ENCODE peak calls at places on chromosomes 1 and 21, in ten cellular contexts. One of them, this sample, is unnamed.

GRCh38 chr1:29743264-29743663 is 506.9 kb downstream of the PTPRU start:
- DNase-seq in right lobe of liver: no peak
- DNase-seq in tibial nerve: no peak
- DNase-seq in stomach: no peak
- DNase-seq in IMR-90: no peak
- DNase-seq in ovary: no peak
- DNase-seq in esophagus squamous epithelium: no peak
- DNase-seq in K562: no peak
- DNase-seq in uterus: no peak
- DNase-seq in A549: no peak
- DNase-seq in this sample: no peak

GRCh38 chr21:35779690-35780570 is 280.4 kb downstream of the SETD4 start:
- DNase-seq in uterus: no peak
- DNase-seq in IMR-90: peak; percentile 91
- DNase-seq in K562: no peak
- DNase-seq in A549: no peak
- DNase-seq in right lobe of liver: no peak
- DNase-seq in esophagus squamous epithelium: no peak
- DNase-seq in stomach: no peak
- DNase-seq in tibial nerve: no peak
- DNase-seq in ovary: no peak
- DNase-seq in this sample: no peak

GRCh38 chr1:204146965-204147364 is 4.9 kb downstream of the ETNK2 start:
- DNase-seq in esophagus squamous epithelium: no peak
- DNase-seq in tibial nerve: no peak
- DNase-seq in A549: no peak
- DNase-seq in right lobe of liver: peak; percentile 93
- DNase-seq in uterus: no peak
- DNase-seq in IMR-90: no peak
- DNase-seq in stomach: no peak
- DNase-seq in ovary: no peak
- DNase-seq in K562: no peak
- DNase-seq in this sample: no peak

GRCh38 chr1:162133566-162133965 is 64.1 kb downstream of the NOS1AP start:
- DNase-seq in stomach: no peak
- DNase-seq in tibial nerve: no peak
- DNase-seq in uterus: no peak
- DNase-seq in right lobe of liver: no peak
- DNase-seq in esophagus squamous epithelium: no peak
- DNase-seq in A549: no peak
- DNase-seq in ovary: no peak
- DNase-seq in K562: no peak
- DNase-seq in IMR-90: no peak
- DNase-seq in this sample: no peak

GRCh38 chr1:20729155-20729931 is 3.2 kb downstream of the SH2D5 start:
- DNase-seq in right lobe of liver: peak; percentile 26
- DNase-seq in uterus: no peak
- DNase-seq in A549: no peak
- DNase-seq in stomach: no peak
- DNase-seq in K562: no peak
- DNase-seq in ovary: no peak
- DNase-seq in esophagus squamous epithelium: no peak
- DNase-seq in tibial nerve: no peak
- DNase-seq in IMR-90: no peak
- DNase-seq in this sample: no peak

GRCh38 chr1:31354266-31354665 is 18.6 kb downstream of the FABP3 start:
- DNase-seq in IMR-90: peak; percentile 44
- DNase-seq in uterus: no peak
- DNase-seq in ovary: no peak
- DNase-seq in A549: no peak
- DNase-seq in right lobe of liver: no peak
- DNase-seq in stomach: no peak
- DNase-seq in esophagus squamous epithelium: no peak
- DNase-seq in tibial nerve: no peak
- DNase-seq in K562: no peak
- DNase-seq in this sample: no peak

GRCh38 chr21:29258626-29259335 is 39.9 kb upstream of the BACH1 start:
- DNase-seq in ovary: no peak
- DNase-seq in right lobe of liver: no peak
- DNase-seq in tibial nerve: no peak
- DNase-seq in A549: peak; percentile 32
- DNase-seq in K562: no peak
- DNase-seq in IMR-90: peak; percentile 89
- DNase-seq in stomach: no peak
- DNase-seq in uterus: no peak
- DNase-seq in esophagus squamous epithelium: no peak
- DNase-seq in this sample: no peak

GRCh38 chr1:11407301-11407994 is 71.5 kb upstream of the DISP3 start:
- DNase-seq in tibial nerve: no peak
- DNase-seq in K562: no peak
- DNase-seq in ovary: no peak
- DNase-seq in right lobe of liver: no peak
- DNase-seq in uterus: no peak
- DNase-seq in esophagus squamous epithelium: no peak
- DNase-seq in IMR-90: no peak
- DNase-seq in stomach: no peak
- DNase-seq in A549: no peak
- DNase-seq in this sample: no peak

GRCh38 chr1:98053471-98054366 is 132.9 kb upstream of the DPYD start:
- DNase-seq in right lobe of liver: peak; percentile 74
- DNase-seq in uterus: peak; percentile 44
- DNase-seq in esophagus squamous epithelium: no peak
- DNase-seq in tibial nerve: peak; percentile 25
- DNase-seq in A549: peak; percentile 59
- DNase-seq in ovary: peak; percentile 45
- DNase-seq in IMR-90: peak; percentile 65
- DNase-seq in stomach: peak; percentile 55
- DNase-seq in K562: peak; percentile 52
- DNase-seq in this sample: no peak

GRCh38 chr1:77218477-77219165 is 609 bp downstream of the PIGK start:
- DNase-seq in stomach: no peak
- DNase-seq in IMR-90: peak; percentile 27
- DNase-seq in tibial nerve: no peak
- DNase-seq in ovary: no peak
- DNase-seq in esophagus squamous epithelium: no peak
- DNase-seq in right lobe of liver: no peak
- DNase-seq in A549: no peak
- DNase-seq in uterus: no peak
- DNase-seq in K562: peak; percentile 9
- DNase-seq in this sample: no peak

GRCh38 chr21:23861908-23862504 is 1745.3 kb downstream of the MRPL39 start:
- DNase-seq in ovary: no peak
- DNase-seq in uterus: no peak
- DNase-seq in esophagus squamous epithelium: no peak
- DNase-seq in tibial nerve: no peak
- DNase-seq in K562: no peak
- DNase-seq in A549: no peak
- DNase-seq in stomach: no peak
- DNase-seq in right lobe of liver: no peak
- DNase-seq in IMR-90: no peak
- DNase-seq in this sample: no peak

GRCh38 chr1:210647406-210648333 is 319.0 kb downstream of the HHAT start:
- DNase-seq in uterus: no peak
- DNase-seq in IMR-90: peak; percentile 68
- DNase-seq in esophagus squamous epithelium: no peak
- DNase-seq in ovary: no peak
- DNase-seq in stomach: no peak
- DNase-seq in tibial nerve: no peak
- DNase-seq in A549: no peak
- DNase-seq in right lobe of liver: no peak
- DNase-seq in K562: no peak
- DNase-seq in this sample: no peak

GRCh38 chr1:183915634-183916510 is 111.0 kb downstream of the RGL1 start:
- DNase-seq in stomach: peak; percentile 63
- DNase-seq in right lobe of liver: no peak
- DNase-seq in esophagus squamous epithelium: peak; percentile 18
- DNase-seq in tibial nerve: peak; percentile 69
- DNase-seq in K562: peak; percentile 81
- DNase-seq in ovary: peak; percentile 84
- DNase-seq in A549: peak; percentile 87
- DNase-seq in IMR-90: peak; percentile 99
- DNase-seq in uterus: peak; percentile 75
- DNase-seq in this sample: peak; percentile 95

GRCh38 chr1:240465531-240465940 is 146.4 kb downstream of the GREM2 start:
- DNase-seq in K562: no peak
- DNase-seq in stomach: no peak
- DNase-seq in right lobe of liver: no peak
- DNase-seq in tibial nerve: no peak
- DNase-seq in ovary: no peak
- DNase-seq in IMR-90: peak; percentile 54
- DNase-seq in esophagus squamous epithelium: no peak
- DNase-seq in A549: no peak
- DNase-seq in uterus: no peak
- DNase-seq in this sample: no peak

GRCh38 chr1:170695955-170696590 is 32.1 kb downstream of the PRRX1 start:
- DNase-seq in esophagus squamous epithelium: no peak
- DNase-seq in uterus: no peak
- DNase-seq in tibial nerve: no peak
- DNase-seq in stomach: no peak
- DNase-seq in K562: no peak
- DNase-seq in IMR-90: no peak
- DNase-seq in ovary: no peak
- DNase-seq in A549: no peak
- DNase-seq in right lobe of liver: no peak
- DNase-seq in this sample: no peak

GRCh38 chr1:28470146-28470545 is 35.7 kb upstream of the RCC1 start:
- DNase-seq in esophagus squamous epithelium: no peak
- DNase-seq in uterus: no peak
- DNase-seq in stomach: no peak
- DNase-seq in right lobe of liver: no peak
- DNase-seq in K562: no peak
- DNase-seq in tibial nerve: no peak
- DNase-seq in IMR-90: no peak
- DNase-seq in A549: no peak
- DNase-seq in ovary: no peak
- DNase-seq in this sample: no peak

GRCh38 chr21:25582888-25583287 is 24.4 kb downstream of the MRPL39 start:
- DNase-seq in uterus: no peak
- DNase-seq in esophagus squamous epithelium: no peak
- DNase-seq in A549: no peak
- DNase-seq in tibial nerve: no peak
- DNase-seq in ovary: no peak
- DNase-seq in stomach: no peak
- DNase-seq in IMR-90: no peak
- DNase-seq in right lobe of liver: no peak
- DNase-seq in K562: no peak
- DNase-seq in this sample: no peak

GRCh38 chr1:8910914-8911313 is 32.4 kb upstream of the ENO1 start:
- DNase-seq in right lobe of liver: no peak
- DNase-seq in esophagus squamous epithelium: no peak
- DNase-seq in K562: no peak
- DNase-seq in tibial nerve: no peak
- DNase-seq in ovary: no peak
- DNase-seq in A549: peak; percentile 52
- DNase-seq in uterus: no peak
- DNase-seq in stomach: no peak
- DNase-seq in IMR-90: peak; percentile 51
- DNase-seq in this sample: no peak

DNA sequence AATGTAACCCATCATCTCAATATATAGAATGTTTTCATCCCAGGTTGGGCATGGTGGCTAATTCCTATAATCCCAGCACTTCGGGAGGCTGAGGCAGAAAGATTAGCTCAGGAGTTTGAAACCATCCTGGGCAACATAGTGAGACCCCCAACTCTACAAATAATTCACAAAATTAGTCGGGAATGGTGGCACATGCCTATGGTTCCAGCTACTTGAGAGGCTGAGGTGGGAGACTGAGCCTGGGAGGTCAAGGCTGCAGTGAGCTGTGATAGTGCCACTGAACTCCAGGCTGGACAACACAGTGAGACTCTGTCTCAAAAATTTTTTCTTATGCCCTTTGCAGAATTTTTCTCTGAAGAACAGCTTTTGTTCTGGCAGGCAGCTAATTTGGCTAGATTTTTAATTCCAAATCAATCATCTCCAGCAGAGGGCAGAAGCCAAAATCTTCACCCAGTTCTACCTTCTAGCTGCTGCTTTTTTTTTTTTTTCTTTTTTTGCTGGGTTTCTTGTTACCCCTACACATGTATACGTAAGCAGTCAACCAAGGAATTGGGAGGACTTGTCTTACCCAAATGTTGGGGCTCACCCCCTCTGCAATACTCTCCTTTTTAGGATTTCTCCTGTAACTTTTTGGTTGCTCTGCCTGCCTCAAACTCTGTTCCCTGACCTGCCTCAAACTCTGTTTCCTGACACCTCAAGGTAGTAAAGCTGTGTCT is 2.7 kb upstream of the RAD54L start:
- DNase-seq in stomach: no peak
- DNase-seq in uterus: no peak
- DNase-seq in esophagus squamous epithelium: no peak
- DNase-seq in tibial nerve: no peak
- DNase-seq in right lobe of liver: no peak
- DNase-seq in A549: peak; percentile 17
- DNase-seq in ovary: no peak
- DNase-seq in K562: peak; percentile 49
- DNase-seq in IMR-90: peak; percentile 5
- DNase-seq in this sample: no peak
- TF ChIP-seq CTCF in stomach: no peak
- TF ChIP-seq CTCF in uterus: no peak
- TF ChIP-seq CTCF in esophagus squamous epithelium: no peak
- TF ChIP-seq CTCF in tibial nerve: no peak
- TF ChIP-seq CTCF in right lobe of liver: peak; percentile 24
- TF ChIP-seq CTCF in A549: peak; percentile 37
- TF ChIP-seq CTCF in ovary: no peak
- TF ChIP-seq CTCF in K562: peak; percentile 67
- TF ChIP-seq CTCF in IMR-90: peak; percentile 42
- TF ChIP-seq CTCF in this sample: peak; percentile 10

GRCh38 chr1:151985768-151986167 is 7.9 kb downstream of the S100A10 start:
- DNase-seq in tibial nerve: no peak
- DNase-seq in K562: no peak
- DNase-seq in right lobe of liver: no peak
- DNase-seq in IMR-90: no peak
- DNase-seq in stomach: no peak
- DNase-seq in ovary: no peak
- DNase-seq in A549: no peak
- DNase-seq in esophagus squamous epithelium: no peak
- DNase-seq in uterus: no peak
- DNase-seq in this sample: no peak
- TF ChIP-seq POLR2A in tibial nerve: no peak
- TF ChIP-seq POLR2A in K562: no peak
- TF ChIP-seq POLR2A in right lobe of liver: no peak
- TF ChIP-seq POLR2A in IMR-90: no peak
- TF ChIP-seq POLR2A in stomach: no peak
- TF ChIP-seq POLR2A in ovary: no peak
- TF ChIP-seq POLR2A in A549: no peak
- TF ChIP-seq POLR2A in esophagus squamous epithelium: no peak
- TF ChIP-seq POLR2A in uterus: no peak
- TF ChIP-seq POLR2A in this sample: no peak

GRCh38 chr1:167439301-167439988 is 78.9 kb downstream of the CD247 start:
- DNase-seq in K562: peak; percentile 56
- DNase-seq in A549: peak; percentile 55
- DNase-seq in esophagus squamous epithelium: no peak
- DNase-seq in IMR-90: peak; percentile 28
- DNase-seq in stomach: no peak
- DNase-seq in tibial nerve: no peak
- DNase-seq in ovary: no peak
- DNase-seq in uterus: peak; percentile 30
- DNase-seq in right lobe of liver: no peak
- DNase-seq in this sample: no peak
- TF ChIP-seq CTCF in K562: peak; percentile 39
- TF ChIP-seq CTCF in A549: peak; percentile 16
- TF ChIP-seq CTCF in esophagus squamous epithelium: no peak
- TF ChIP-seq CTCF in IMR-90: peak; percentile 20
- TF ChIP-seq CTCF in stomach: no peak
- TF ChIP-seq CTCF in tibial nerve: no peak
- TF ChIP-seq CTCF in ovary: no peak
- TF ChIP-seq CTCF in uterus: no peak
- TF ChIP-seq CTCF in right lobe of liver: no peak
- TF ChIP-seq CTCF in this sample: no peak

GRCh38 chr1:94925561-94926364 is 1.1 kb downstream of the CNN3 start:
- DNase-seq in stomach: peak; percentile 52
- DNase-seq in IMR-90: peak; percentile 87
- DNase-seq in uterus: peak; percentile 79
- DNase-seq in right lobe of liver: peak; percentile 60
- DNase-seq in tibial nerve: peak; percentile 83
- DNase-seq in ovary: peak; percentile 85
- DNase-seq in K562: no peak
- DNase-seq in A549: peak; percentile 48
- DNase-seq in esophagus squamous epithelium: no peak
- DNase-seq in this sample: peak; percentile 94
- TF ChIP-seq POLR2A in stomach: no peak
- TF ChIP-seq POLR2A in IMR-90: peak; percentile 72
- TF ChIP-seq POLR2A in uterus: peak; percentile 77
- TF ChIP-seq POLR2A in right lobe of liver: peak; percentile 50
- TF ChIP-seq POLR2A in tibial nerve: peak; percentile 83
- TF ChIP-seq POLR2A in ovary: peak; percentile 50
- TF ChIP-seq POLR2A in K562: no peak
- TF ChIP-seq POLR2A in A549: no peak
- TF ChIP-seq POLR2A in esophagus squamous epithelium: no peak
- TF ChIP-seq POLR2A in this sample: no peak

This sample was measured in esophagus muscularis mucosa.